ENCODE peak calls at places on chromosomes 2 and 18, in ten cellular contexts. V, F, R, K, Z, H, W, I, X and Y are unnamed samples.

GRCh38 chr2:1294882-1295281 is 118.4 kb upstream of the TPO start:
- DNase-seq in K (no peak), H (no peak), R (no peak), X (no peak), W (no peak), Z (no peak), I (no peak), V (no peak), F (no peak), Y (no peak)

GRCh38 chr2:61763605-61764034 is 90.2 kb downstream of the FAM161A start:
- DNase-seq in R (no peak), I (peak; percentile 82), K (peak; percentile 94), V (peak; percentile 78), X (peak; percentile 93), Z (peak; percentile 84), W (no peak), F (peak; percentile 87), H (peak; percentile 80), Y (no peak)

GRCh38 chr18:41170346-41170745 is 784.7 kb upstream of the PIK3C3 start:
- DNase-seq in W (no peak), R (no peak), Z (no peak), F (no peak), K (no peak), H (no peak), V (no peak), X (peak; percentile 37), I (no peak), Y (peak; percentile 67)

GRCh38 chr18:76548541-76548940 is 53.5 kb upstream of the ZNF516 start:
- DNase-seq in Z (no peak), V (peak; percentile 39), I (no peak), R (no peak), H (no peak), K (peak; percentile 80), F (no peak), W (no peak), X (no peak), Y (no peak)

GRCh38 chr2:85579266-85579935 is 2.0 kb downstream of the VAMP8 start:
- DNase-seq in K (no peak), H (no peak), X (no peak), W (peak; percentile 41), Z (no peak), V (no peak), I (no peak), R (no peak), F (no peak), Y (no peak)

GRCh38 chr2:69735696-69736095 is 6.2 kb upstream of the ANXA4 start:
- DNase-seq in Z (peak; percentile 72), X (no peak), I (no peak), H (no peak), W (no peak), F (no peak), R (no peak), K (peak; percentile 17), V (no peak), Y (no peak)

GRCh38 chr2:10256031-10256524 is 46.6 kb upstream of the HPCAL1 start:
- DNase-seq in X (no peak), I (no peak), K (peak; percentile 54), W (no peak), Z (peak; percentile 2), H (peak; percentile 51), R (no peak), F (no peak), V (no peak), Y (no peak)

GRCh38 chr18:25826823-25827617 is 263.4 kb downstream of the SS18 start:
- DNase-seq in K (no peak), V (no peak), W (no peak), H (no peak), Z (no peak), F (no peak), I (no peak), X (no peak), R (no peak), Y (no peak)

GRCh38 chr2:38116762-38117161 is 40.8 kb upstream of the CYP1B1 start:
- DNase-seq in X (peak; percentile 86), V (no peak), W (no peak), R (no peak), H (no peak), Z (no peak), F (no peak), K (no peak), I (no peak), Y (no peak)

GRCh38 chr2:102107741-102108070 is 34.8 kb upstream of the IL1R1 start:
- DNase-seq in W (no peak), K (no peak), F (peak; percentile 39), X (peak; percentile 57), R (no peak), I (no peak), V (no peak), Z (no peak), H (no peak), Y (no peak)

GRCh38 chr2:102061962-102062795 is 70.4 kb downstream of the IL1R2 start:
- DNase-seq in V (no peak), X (peak; percentile 88), H (no peak), R (no peak), K (no peak), W (no peak), Z (no peak), F (no peak), I (no peak), Y (no peak)

GRCh38 chr2:205188516-205189138 is 493.7 kb upstream of the NRP2 start:
- DNase-seq in H (no peak), V (peak; percentile 64), K (no peak), X (peak; percentile 96), W (no peak), F (peak; percentile 43), Z (peak; percentile 35), I (peak; percentile 52), R (no peak), Y (no peak)

GRCh38 chr2:237227190-237227988 is 141.7 kb downstream of the COPS8 start:
- DNase-seq in X (peak; percentile 92), K (no peak), W (no peak), H (no peak), I (no peak), R (no peak), Z (no peak), F (no peak), V (no peak), Y (no peak)

GRCh38 chr18:567119-567518 is 13.1 kb upstream of the CETN1 start:
- DNase-seq in I (no peak), K (no peak), H (no peak), R (no peak), W (no peak), V (no peak), Z (no peak), F (no peak), X (peak; percentile 6), Y (peak; percentile 39)

GRCh38 chr2:218347172-218347571 is 9.5 kb upstream of the CATIP start:
- DNase-seq in I (no peak), H (no peak), F (no peak), K (no peak), X (no peak), Z (no peak), V (no peak), W (no peak), R (no peak), Y (no peak)
- H3K4me3 ChIP-seq in I (no peak overlapping the region), H (no peak overlapping the region), F (no peak overlapping the region), K (no peak overlapping the region), X (no peak overlapping the region), Z (no peak overlapping the region), V (no peak overlapping the region), W (no peak overlapping the region), R (no peak overlapping the region), Y (no peak overlapping the region)

DNA sequence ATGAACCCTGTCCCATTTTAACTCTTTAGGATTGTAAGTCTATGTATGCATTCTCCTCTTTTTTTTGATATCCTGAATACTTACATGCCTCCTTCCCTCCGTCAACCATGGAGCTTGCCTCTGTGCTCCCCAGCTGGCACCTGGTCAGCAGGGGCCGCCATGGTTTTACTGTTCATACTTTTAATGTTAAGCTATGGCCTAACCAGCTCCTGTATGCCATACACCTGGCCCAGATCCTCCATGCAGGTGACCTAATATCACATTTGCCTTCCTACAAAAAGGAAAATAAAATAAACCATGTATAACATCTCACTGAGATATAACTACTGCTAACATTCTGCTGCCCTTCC is 283.1 kb upstream of the TRIB2 start:
- DNase-seq in X (no peak), Z (peak; percentile 69), F (no peak), V (no peak), R (no peak), H (no peak), W (no peak), K (no peak), I (no peak), Y (no peak)
- TF ChIP-seq CTCF in X (no peak), Z (peak; percentile 30), F (no peak), V (peak; percentile 26), R (peak; percentile 29), H (peak; percentile 33), W (peak; percentile 45), K (no peak), I (peak; percentile 15), Y (no peak)

GRCh38 chr2:64666810-64667438 is 13.2 kb upstream of the SERTAD2 start:
- DNase-seq in I (no peak), F (no peak), H (no peak), R (no peak), Z (no peak), W (peak; percentile 79), V (no peak), K (no peak), X (peak; percentile 25), Y (no peak)
- H3K4me3 ChIP-seq in I (no peak overlapping the region), F (no peak overlapping the region), H (no peak overlapping the region), R (peak overlapping the region; percentile 18), Z (no peak overlapping the region), W (peak overlapping the region; percentile 45), V (no peak overlapping the region), K (no peak overlapping the region), X (no peak overlapping the region), Y (no peak overlapping the region)

GRCh38 chr2:172429351-172429968 is 2.1 kb downstream of the ITGA6 start:
- DNase-seq in F (no peak), I (peak; percentile 37), R (no peak), W (no peak), K (no peak), V (no peak), X (peak; percentile 30), Z (peak; percentile 33), H (no peak), Y (no peak)
- TF ChIP-seq CTCF in F (no peak), I (peak; percentile 3), R (no peak), W (no peak), K (no peak), V (no peak), X (no peak), Z (peak; percentile 24), H (no peak), Y (no peak)